ENCODE peak calls at places on chromosome 21, in five cellular contexts. One of them, this sample, is unnamed.

GRCh38 chr21:41156128-41156527 is 11.8 kb upstream of the BACE2 start:
- DNase-seq in hepatocyte: no peak
- DNase-seq in neural crest cell: no peak
- DNase-seq in stimulated activated CD4-positive, alpha-beta T cell treated with anti-CD3 and anti-CD28 coated beads, TNF-alpha, amount 100 ng/mL, for 1 hour: no peak
- DNase-seq in NCI-H2227 treated with DMSO at 0.1 percent for 48 hours: no peak
- DNase-seq in this sample: no peak

GRCh38 chr21:27812279-27812678 is 845.4 kb upstream of the ADAMTS5 start:
- DNase-seq in hepatocyte: no peak
- DNase-seq in neural crest cell: no peak
- DNase-seq in stimulated activated CD4-positive, alpha-beta T cell treated with anti-CD3 and anti-CD28 coated beads, TNF-alpha, amount 100 ng/mL, for 1 hour: no peak
- DNase-seq in NCI-H2227 treated with DMSO at 0.1 percent for 48 hours: no peak
- DNase-seq in this sample: no peak

GRCh38 chr21:46213620-46214286 is 14.8 kb downstream of the LSS start:
- DNase-seq in hepatocyte: no peak
- DNase-seq in neural crest cell: no peak
- DNase-seq in stimulated activated CD4-positive, alpha-beta T cell treated with anti-CD3 and anti-CD28 coated beads, TNF-alpha, amount 100 ng/mL, for 1 hour: no peak
- DNase-seq in NCI-H2227 treated with DMSO at 0.1 percent for 48 hours: no peak
- DNase-seq in this sample: no peak

GRCh38 chr21:37074195-37074510 is 1.1 kb downstream of the TTC3 start:
- DNase-seq in hepatocyte: no peak
- DNase-seq in neural crest cell: no peak
- DNase-seq in stimulated activated CD4-positive, alpha-beta T cell treated with anti-CD3 and anti-CD28 coated beads, TNF-alpha, amount 100 ng/mL, for 1 hour: no peak
- DNase-seq in NCI-H2227 treated with DMSO at 0.1 percent for 48 hours: no peak
- DNase-seq in this sample: no peak

GRCh38 chr21:35377505-35378090 is 328.5 kb upstream of the RUNX1 start:
- DNase-seq in hepatocyte: no peak
- DNase-seq in neural crest cell: no peak
- DNase-seq in stimulated activated CD4-positive, alpha-beta T cell treated with anti-CD3 and anti-CD28 coated beads, TNF-alpha, amount 100 ng/mL, for 1 hour: no peak
- DNase-seq in NCI-H2227 treated with DMSO at 0.1 percent for 48 hours: no peak
- DNase-seq in this sample: no peak

GRCh38 chr21:33373451-33373850 is 29.8 kb upstream of the IFNGR2 start:
- DNase-seq in hepatocyte: no peak
- DNase-seq in neural crest cell: no peak
- DNase-seq in stimulated activated CD4-positive, alpha-beta T cell treated with anti-CD3 and anti-CD28 coated beads, TNF-alpha, amount 100 ng/mL, for 1 hour: no peak
- DNase-seq in NCI-H2227 treated with DMSO at 0.1 percent for 48 hours: no peak
- DNase-seq in this sample: no peak

GRCh38 chr21:33428669-33429068 is 25.5 kb downstream of the IFNGR2 start:
- DNase-seq in hepatocyte: no peak
- DNase-seq in neural crest cell: no peak
- DNase-seq in stimulated activated CD4-positive, alpha-beta T cell treated with anti-CD3 and anti-CD28 coated beads, TNF-alpha, amount 100 ng/mL, for 1 hour: no peak
- DNase-seq in NCI-H2227 treated with DMSO at 0.1 percent for 48 hours: no peak
- DNase-seq in this sample: no peak

GRCh38 chr21:39016740-39017315 is 166.4 kb downstream of the PSMG1 start:
- DNase-seq in hepatocyte: no peak
- DNase-seq in neural crest cell: no peak
- DNase-seq in stimulated activated CD4-positive, alpha-beta T cell treated with anti-CD3 and anti-CD28 coated beads, TNF-alpha, amount 100 ng/mL, for 1 hour: no peak
- DNase-seq in NCI-H2227 treated with DMSO at 0.1 percent for 48 hours: no peak
- DNase-seq in this sample: no peak

GRCh38 chr21:44932366-44933181 is 7.3 kb upstream of the SLX9 start:
- DNase-seq in hepatocyte: peak
- DNase-seq in neural crest cell: peak
- DNase-seq in stimulated activated CD4-positive, alpha-beta T cell treated with anti-CD3 and anti-CD28 coated beads, TNF-alpha, amount 100 ng/mL, for 1 hour: no peak
- DNase-seq in NCI-H2227 treated with DMSO at 0.1 percent for 48 hours: no peak
- DNase-seq in this sample: no peak

GRCh38 chr21:26224351-26224750 is 53.8 kb upstream of the APP start:
- DNase-seq in hepatocyte: no peak
- DNase-seq in neural crest cell: no peak
- DNase-seq in stimulated activated CD4-positive, alpha-beta T cell treated with anti-CD3 and anti-CD28 coated beads, TNF-alpha, amount 100 ng/mL, for 1 hour: no peak
- DNase-seq in NCI-H2227 treated with DMSO at 0.1 percent for 48 hours: no peak
- DNase-seq in this sample: no peak

GRCh38 chr21:21921410-21922232 is 923.4 kb downstream of the NCAM2 start:
- DNase-seq in hepatocyte: peak
- DNase-seq in neural crest cell: no peak
- DNase-seq in stimulated activated CD4-positive, alpha-beta T cell treated with anti-CD3 and anti-CD28 coated beads, TNF-alpha, amount 100 ng/mL, for 1 hour: no peak
- DNase-seq in NCI-H2227 treated with DMSO at 0.1 percent for 48 hours: peak
- DNase-seq in this sample: no peak

GRCh38 chr21:29144736-29145353 is 14.4 kb downstream of the MAP3K7CL start:
- DNase-seq in hepatocyte: no peak
- DNase-seq in neural crest cell: no peak
- DNase-seq in stimulated activated CD4-positive, alpha-beta T cell treated with anti-CD3 and anti-CD28 coated beads, TNF-alpha, amount 100 ng/mL, for 1 hour: no peak
- DNase-seq in NCI-H2227 treated with DMSO at 0.1 percent for 48 hours: no peak
- DNase-seq in this sample: no peak

GRCh38 chr21:36344931-36345330 is 24.9 kb downstream of the MORC3 start:
- DNase-seq in hepatocyte: no peak
- DNase-seq in neural crest cell: no peak
- DNase-seq in stimulated activated CD4-positive, alpha-beta T cell treated with anti-CD3 and anti-CD28 coated beads, TNF-alpha, amount 100 ng/mL, for 1 hour: no peak
- DNase-seq in NCI-H2227 treated with DMSO at 0.1 percent for 48 hours: no peak
- DNase-seq in this sample: no peak

GRCh38 chr21:37435120-37435519 is 68.5 kb downstream of the DYRK1A start:
- DNase-seq in hepatocyte: peak
- DNase-seq in neural crest cell: peak
- DNase-seq in stimulated activated CD4-positive, alpha-beta T cell treated with anti-CD3 and anti-CD28 coated beads, TNF-alpha, amount 100 ng/mL, for 1 hour: no peak
- DNase-seq in NCI-H2227 treated with DMSO at 0.1 percent for 48 hours: peak
- DNase-seq in this sample: no peak

GRCh38 chr21:41375875-41376274 is 14.0 kb downstream of the MX2 start:
- DNase-seq in hepatocyte: no peak
- DNase-seq in neural crest cell: no peak
- DNase-seq in stimulated activated CD4-positive, alpha-beta T cell treated with anti-CD3 and anti-CD28 coated beads, TNF-alpha, amount 100 ng/mL, for 1 hour: no peak
- DNase-seq in NCI-H2227 treated with DMSO at 0.1 percent for 48 hours: no peak
- DNase-seq in this sample: no peak

This sample was measured in activated CD4-positive, CD25-positive, alpha-beta regulatory T cell treated with anti-CD3 and anti-CD28 coated beads, Interleukin-2, amount 50 U/mL, for 16 hours.